ENCODE peak calls at places on chromosomes 1 and 21, in seven cellular contexts. T is adrenal gland; L is H9; E is uterus; D is pancreas; V is cardiac muscle cell; N is CD4-positive, alpha-beta T cell. A is an unnamed sample.

GRCh38 chr1:28766532-28767183 is 29.9 kb downstream of the YTHDF2 start:
- DNase-seq in L (no peak), E (no peak), V (no peak), D (no peak), T (no peak), N (no peak), A (no peak)

GRCh38 chr21:43866659-43867331 is 1.8 kb downstream of the AGPAT3 start:
- DNase-seq in T (no peak), D (peak), V (no peak), E (no peak), N (peak), L (no peak), A (no peak)

GRCh38 chr21:34227386-34227852 is 136.4 kb upstream of the KCNE2 start:
- DNase-seq in T (no peak), E (no peak), L (no peak), N (no peak), V (no peak), D (no peak), A (peak)

GRCh38 chr1:199272690-199273089 is 633.9 kb downstream of the PTPRC start:
- DNase-seq in V (no peak), T (peak), D (peak), N (no peak), L (peak), E (no peak), A (peak)

GRCh38 chr1:179121159-179121938 is 39.5 kb downstream of the TOR3A start:
- DNase-seq in T (peak), E (peak), D (no peak), V (peak), N (peak), L (no peak), A (no peak)

GRCh38 chr1:64986903-64987871 is 20.8 kb upstream of the JAK1 start:
- DNase-seq in D (no peak), L (no peak), E (no peak), V (no peak), N (no peak), T (no peak), A (no peak)

GRCh38 chr21:16211339-16212303 is 481.8 kb downstream of the USP25 start:
- DNase-seq in T (no peak), V (peak), E (no peak), L (no peak), D (no peak), N (no peak), A (no peak)

GRCh38 chr1:1543706-1544099 is 3.3 kb upstream of the TMEM240 start:
- DNase-seq in E (no peak), L (no peak), D (peak), N (no peak), V (no peak), T (peak), A (no peak)

GRCh38 chr1:1421147-1421906 is at the start of gene ANKRD65:
- DNase-seq in D (peak), V (no peak), L (peak), T (no peak), E (no peak), N (no peak), A (no peak)

DNA sequence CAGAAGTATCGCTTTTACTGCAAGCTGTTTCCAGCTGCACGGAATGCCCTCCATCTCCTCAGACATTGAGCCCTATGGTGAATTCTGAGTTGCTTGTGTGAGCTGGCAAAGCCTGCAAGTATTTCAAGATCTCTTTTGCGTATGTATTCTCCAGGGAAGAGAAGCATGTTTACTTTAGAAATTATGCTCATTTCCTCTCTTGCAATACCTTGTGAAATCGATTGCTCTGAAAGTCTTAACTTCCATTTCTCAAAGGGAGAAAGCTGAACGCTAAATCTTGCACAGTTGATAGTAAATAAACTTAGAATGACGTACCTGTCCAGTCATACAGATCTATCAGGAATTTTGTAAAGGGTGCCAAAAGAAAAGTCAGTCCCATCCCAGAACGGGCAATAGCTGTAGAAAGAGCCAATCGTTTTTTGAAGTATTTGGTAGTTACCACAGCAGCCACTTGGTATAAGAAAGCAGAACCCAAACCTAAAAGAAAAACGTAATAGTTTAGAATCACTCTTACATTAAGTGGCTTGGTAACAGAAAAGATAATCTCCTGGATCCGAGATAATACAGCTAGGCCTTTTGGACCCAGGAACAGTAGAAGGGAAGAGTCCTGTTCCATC is 10.1 kb downstream of the SLC16A4 start:
- DNase-seq in E (no peak), T (no peak), V (no peak), N (no peak), D (no peak), L (no peak), A (peak)
- H3K27ac ChIP-seq in E (no peak), T (no peak), V (no peak), N (no peak), D (no peak), L (no peak), A (peak)

GRCh38 chr1:70101774-70102173 is 103.6 kb downstream of the LRRC40 start:
- DNase-seq in T (no peak), E (no peak), V (no peak), D (no peak), L (no peak), N (no peak), A (no peak)
- TF ChIP-seq CTCF in T (no peak), E (no peak), V (no peak), D (no peak), L (peak), N (no peak), A (no peak)

GRCh38 chr1:156136970-156137483 is 16.4 kb upstream of the SEMA4A start:
- DNase-seq in N (no peak), D (no peak), E (no peak), L (no peak), T (no peak), V (no peak), A (no peak)

GRCh38 chr1:156138366-156138969 is 14.9 kb upstream of the SEMA4A start:
- DNase-seq in L (no peak), E (no peak), T (no peak), N (no peak), V (no peak), D (peak), A (no peak)

GRCh38 chr1:156143765-156144489 is 9.5 kb upstream of the SEMA4A start:
- DNase-seq in L (no peak), N (no peak), V (no peak), D (no peak), E (peak), T (no peak), A (no peak)

GRCh38 chr1:156144747-156145146 is 8.6 kb upstream of the SEMA4A start:
- DNase-seq in T (no peak), L (no peak), N (no peak), E (no peak), D (no peak), V (no peak), A (no peak)

GRCh38 chr1:156140879-156141707 is 12.3 kb upstream of the SEMA4A start:
- DNase-seq in T (no peak), N (no peak), L (peak), D (no peak), V (peak), E (no peak), A (no peak)
- H3K27ac ChIP-seq in T (no peak), N (no peak), L (no peak), D (no peak), V (peak), E (peak), A (peak)

GRCh38 chr1:12276225-12276624 is 46.4 kb downstream of the VPS13D start:
- DNase-seq in E (peak), T (peak), V (peak), N (no peak), L (peak), D (no peak), A (no peak)
- TF ChIP-seq CTCF in E (peak), T (no peak), V (peak), N (no peak), L (peak), D (no peak), A (peak)

DNA sequence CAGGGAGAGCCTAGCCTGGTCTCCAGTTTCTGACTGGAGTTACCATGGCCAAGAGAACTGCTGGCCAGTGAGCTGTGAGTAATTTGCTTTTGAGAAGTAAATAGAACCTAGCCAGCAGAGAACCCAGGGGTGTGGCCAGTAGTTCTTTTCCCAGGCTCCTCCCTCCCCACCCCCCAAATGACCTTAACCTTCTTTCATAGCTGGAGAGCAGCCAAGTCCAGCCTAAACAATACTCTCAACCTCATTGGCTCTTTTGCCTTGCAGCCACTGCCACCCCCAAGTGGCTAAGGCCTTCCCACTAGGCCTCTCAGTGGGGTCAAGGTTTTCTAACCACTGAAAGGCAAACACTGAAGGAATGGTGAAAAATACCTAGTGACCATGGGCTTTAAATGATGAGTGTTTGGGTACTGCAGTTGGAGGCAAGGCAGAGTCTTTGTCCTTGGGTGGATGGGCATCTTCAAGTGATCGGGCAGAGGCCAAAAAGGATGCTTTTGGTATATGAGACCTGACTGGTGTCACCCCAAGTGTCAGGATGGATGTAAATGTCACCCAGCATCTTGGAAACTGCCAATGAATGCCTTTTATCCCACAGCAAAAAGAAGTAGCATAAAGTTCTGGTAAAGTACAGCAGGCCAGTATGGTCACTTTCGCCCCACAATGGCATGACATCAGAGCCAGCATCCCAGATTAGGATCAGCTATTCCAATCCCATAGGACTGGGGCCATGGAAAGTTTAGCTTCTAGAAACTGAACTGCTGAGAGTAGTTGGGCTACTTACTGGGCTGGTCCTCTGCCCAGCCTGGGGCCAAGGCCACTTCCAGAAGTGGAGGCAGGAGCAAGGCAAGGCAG is 3.5 kb upstream of the PIGV start:
- DNase-seq in N (no peak), E (peak), T (peak), D (no peak), V (peak), L (peak), A (peak)
- H3K27ac ChIP-seq in N (peak), E (peak), T (peak), D (peak), V (peak), L (no peak), A (peak)

DNA sequence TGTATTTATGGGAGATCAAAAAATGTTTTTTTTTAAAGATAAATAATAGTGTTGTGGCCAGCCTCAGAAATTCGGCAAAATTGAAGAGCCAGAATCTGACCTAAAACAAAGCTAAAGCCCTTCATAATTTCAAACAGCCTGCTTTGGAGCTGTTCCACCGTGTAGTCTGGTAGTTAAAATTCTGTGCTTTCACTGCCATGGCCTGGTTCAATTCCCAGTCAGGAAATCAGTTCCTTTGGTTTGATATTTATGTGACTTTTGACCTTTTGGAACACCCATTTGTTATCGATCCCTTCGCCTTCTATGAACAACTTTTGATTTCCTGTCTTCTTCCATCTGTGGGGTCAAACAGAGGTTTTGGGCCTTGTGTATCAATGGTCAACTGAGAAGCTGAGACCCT is 179.8 kb downstream of the HFM1 start:
- DNase-seq in D (no peak), L (no peak), N (no peak), V (no peak), E (no peak), T (no peak), A (no peak)
- TF ChIP-seq CTCF in D (no peak), L (no peak), N (no peak), V (no peak), E (no peak), T (no peak), A (no peak)

GRCh38 chr1:63547621-63548294 is 24.4 kb downstream of the EFCAB7 start:
- DNase-seq in E (no peak), T (no peak), L (no peak), N (no peak), V (no peak), D (no peak), A (no peak)

GRCh38 chr1:63548303-63548702 is 25.0 kb downstream of the EFCAB7 start:
- DNase-seq in V (no peak), T (no peak), L (no peak), E (no peak), D (no peak), N (no peak), A (no peak)

GRCh38 chr1:63545780-63546179 is 22.5 kb downstream of the EFCAB7 start:
- DNase-seq in E (no peak), D (no peak), V (no peak), N (no peak), T (no peak), L (no peak), A (no peak)
- H3K27ac ChIP-seq in E (no peak), D (no peak), V (no peak), N (no peak), T (no peak), L (no peak), A (no peak)

DNA sequence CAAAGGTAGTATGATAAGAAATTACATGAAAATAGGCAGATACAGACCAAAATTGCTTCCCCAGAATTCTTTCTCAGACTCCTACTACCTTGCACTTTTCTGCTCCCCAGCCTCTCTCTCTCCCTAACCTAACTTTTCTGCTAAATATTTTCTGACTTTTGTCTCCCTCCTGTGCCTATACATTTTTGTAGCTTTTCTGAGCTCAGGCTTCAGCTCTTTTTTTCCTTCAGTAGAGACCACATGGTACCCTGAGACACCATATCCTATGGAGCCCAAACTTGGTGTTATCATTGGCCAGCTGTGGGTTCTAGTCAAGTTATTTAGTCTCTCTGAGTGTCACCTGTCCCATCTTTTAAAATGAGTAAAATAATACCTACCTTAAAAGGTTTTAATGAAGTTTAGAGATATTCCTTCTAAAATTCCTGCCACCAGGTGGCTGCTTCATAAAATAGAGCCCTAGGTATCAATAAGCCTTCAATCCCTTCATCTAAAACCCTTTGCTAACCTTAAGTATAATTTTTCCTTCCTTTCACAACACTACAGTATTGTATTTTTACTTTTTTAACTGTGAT is 237.7 kb upstream of the DUSP10 start:
- DNase-seq in L (no peak), N (no peak), D (no peak), V (no peak), E (no peak), T (no peak), A (no peak)
- TF ChIP-seq CTCF in L (peak), N (no peak), D (no peak), V (peak), E (no peak), T (no peak), A (peak)

GRCh38 chr1:115811140-115811828 is 29.6 kb downstream of the NHLH2 start:
- DNase-seq in L (no peak), N (no peak), V (no peak), D (no peak), T (peak), E (no peak), A (no peak)
- H3K27ac ChIP-seq in L (no peak), N (no peak), V (no peak), D (peak), T (no peak), E (no peak), A (no peak)

GRCh38 chr1:244158039-244158438 is 107.0 kb downstream of the ZBTB18 start:
- DNase-seq in V (no peak), L (no peak), E (no peak), N (no peak), T (no peak), D (no peak), A (no peak)

GRCh38 chr1:244155661-244156060 is 104.6 kb downstream of the ZBTB18 start:
- DNase-seq in E (no peak), D (no peak), V (no peak), L (no peak), T (no peak), N (no peak), A (no peak)

GRCh38 chr1:244151558-244151957 is 100.5 kb downstream of the ZBTB18 start:
- DNase-seq in T (no peak), D (no peak), V (no peak), N (no peak), L (no peak), E (no peak), A (no peak)

GRCh38 chr1:244154528-244154881 is 103.4 kb downstream of the ZBTB18 start:
- DNase-seq in D (no peak), L (no peak), E (no peak), N (no peak), T (no peak), V (no peak), A (no peak)

DNA sequence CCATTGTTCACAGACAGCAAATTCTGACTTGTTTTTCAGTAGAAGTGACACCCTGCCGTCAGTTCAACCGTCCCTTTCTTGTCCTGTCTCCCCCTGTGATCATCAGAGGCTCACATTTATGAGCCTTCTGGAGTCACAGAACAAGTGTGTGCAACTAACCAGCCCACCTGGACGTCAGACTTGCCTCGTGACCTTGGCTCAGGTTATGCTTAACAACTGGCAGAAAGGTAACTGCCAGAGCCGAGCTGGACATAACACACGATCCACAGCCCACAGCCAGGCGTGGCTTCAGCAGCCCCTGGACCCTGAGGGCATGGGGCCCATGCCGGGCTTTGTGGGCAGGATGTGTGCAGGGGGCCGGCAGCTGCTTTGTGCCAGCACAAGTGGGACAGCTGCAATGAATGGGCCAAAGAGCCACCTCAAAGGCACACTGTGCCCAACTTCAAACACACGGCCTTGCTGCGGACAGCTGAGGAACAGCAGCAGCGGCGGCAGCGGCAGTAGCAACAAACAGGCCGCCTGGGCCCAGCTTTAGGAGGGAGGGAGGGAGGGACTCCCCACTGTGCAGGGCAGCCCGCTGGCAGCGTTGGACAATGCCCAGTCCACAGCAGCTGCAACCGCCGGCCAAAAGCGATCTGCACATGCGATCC is 103.9 kb downstream of the ZBTB18 start:
- DNase-seq in D (peak), L (peak), E (no peak), N (no peak), V (no peak), T (no peak), A (no peak)
- TF ChIP-seq CTCF in D (no peak), L (no peak), E (no peak), N (no peak), V (no peak), T (no peak), A (no peak)